ENCODE peak calls at places on chromosomes 11 and 22, in ten cellular contexts. I is activated CD4-positive, alpha-beta T cell treated with anti-CD3 and anti-CD28 coated beads for 4 hours; E is AG10803; Q is NCI-H510A treated with DMSO at 0.1 percent for 48 hours; B is NCI-H1694 treated with DMSO at 0.1 percent for 48 hours; K is H9; O is substantia nigra; U is mammary epithelial cell; Y is posterior cingulate gyrus; H is stimulated activated CD4-positive, alpha-beta T cell treated with anti-CD3 and anti-CD28 coated beads, Interleukin-1b, Interleukin-23, amount 100 ng/mL, for 4 hours. X is an unnamed sample.

GRCh38 chr11:71448257-71449161 is at the start of gene DHCR7:
- DNase-seq in O (peak), Q (peak), K (peak), H (peak), E (peak), B (peak), Y (peak), I (peak), U (peak), X (peak)

GRCh38 chr22:40449676-40450035 is 79.3 kb downstream of the SGSM3 start:
- DNase-seq in E (peak), K (no peak), U (peak), Y (no peak), B (peak), Q (no peak), H (no peak), O (no peak), I (no peak), X (no peak)

GRCh38 chr22:44437493-44438015 is 60.5 kb downstream of the RTL6 start:
- DNase-seq in B (no peak), H (no peak), O (no peak), U (no peak), I (no peak), Q (no peak), K (no peak), Y (no peak), E (peak), X (no peak)

GRCh38 chr11:105040703-105041102 is 4.4 kb downstream of the CARD16 start:
- DNase-seq in Y (no peak), H (no peak), E (no peak), U (no peak), K (no peak), Q (no peak), I (no peak), O (no peak), B (no peak), X (no peak)

GRCh38 chr11:121066623-121067022 is 34.4 kb upstream of the TECTA start:
- DNase-seq in Y (no peak), U (no peak), B (no peak), H (no peak), E (no peak), O (no peak), I (no peak), Q (no peak), K (no peak), X (no peak)

GRCh38 chr11:117855452-117855851 is 21.0 kb downstream of the FXYD6 start:
- DNase-seq in B (no peak), Q (no peak), E (no peak), I (no peak), Y (no peak), O (no peak), U (no peak), H (no peak), K (peak), X (peak)

GRCh38 chr22:23804781-23805291 is 18.1 kb downstream of the SMARCB1 start:
- DNase-seq in E (no peak), B (no peak), Y (no peak), Q (no peak), K (no peak), I (no peak), H (no peak), U (no peak), O (no peak), X (peak)

GRCh38 chr11:82631722-82632630 is 101.7 kb downstream of the FAM181B start:
- DNase-seq in E (no peak), I (no peak), O (no peak), Y (no peak), K (no peak), U (peak), B (no peak), H (no peak), Q (no peak), X (no peak)

GRCh38 chr11:46894506-46894905 is 23.8 kb downstream of the LRP4 start:
- DNase-seq in O (no peak), E (no peak), U (no peak), Y (no peak), I (no peak), B (no peak), H (no peak), K (no peak), Q (peak), X (no peak)

GRCh38 chr22:29003975-29004646 is 57.5 kb downstream of the C22orf31 start:
- DNase-seq in O (no peak), I (no peak), U (peak), Y (no peak), Q (peak), K (peak), E (no peak), H (no peak), B (no peak), X (no peak)

GRCh38 chr11:19447150-19447566 is 206.4 kb upstream of the E2F8 start:
- DNase-seq in Y (no peak), B (no peak), K (no peak), O (no peak), H (no peak), I (no peak), Q (no peak), E (peak), U (peak), X (no peak)

GRCh38 chr11:12205330-12205729 is 94.9 kb downstream of the MICAL2 start:
- DNase-seq in H (no peak), Q (no peak), I (no peak), E (peak), U (no peak), K (no peak), O (no peak), B (no peak), Y (no peak), X (no peak)

GRCh38 chr11:86954288-86955110 is 696 bp downstream of the FZD4 start:
- DNase-seq in I (no peak), H (no peak), K (peak), Q (no peak), E (no peak), O (no peak), B (no peak), U (peak), Y (peak), X (peak)

GRCh38 chr22:23248583-23248982 is 68.3 kb downstream of the BCR start:
- DNase-seq in I (no peak), U (peak), Q (peak), E (peak), O (no peak), Y (no peak), H (no peak), K (peak), B (no peak), X (no peak)

GRCh38 chr11:120881591-120881990 is 142.3 kb upstream of the TBCEL start:
- DNase-seq in U (no peak), Q (no peak), B (no peak), O (no peak), H (no peak), I (no peak), Y (no peak), E (no peak), K (no peak), X (no peak)

GRCh38 chr11:35257287-35257686 is 118.3 kb downstream of the CD44 start:
- DNase-seq in B (no peak), O (no peak), K (no peak), E (no peak), Q (no peak), I (no peak), Y (no peak), H (no peak), U (no peak), X (no peak)

GRCh38 chr11:6531267-6531752 is 34.2 kb downstream of the DNHD1 start:
- DNase-seq in U (peak), I (no peak), H (no peak), K (no peak), E (peak), B (peak), Y (no peak), Q (peak), O (no peak), X (no peak)

GRCh38 chr11:94638902-94639373 is 71.8 kb downstream of the PIWIL4 start:
- DNase-seq in E (no peak), I (no peak), U (peak), H (no peak), Y (peak), Q (no peak), B (no peak), K (no peak), O (no peak), X (no peak)

GRCh38 chr11:70029115-70029830 is 48.8 kb upstream of the ANO1 start:
- DNase-seq in H (no peak), B (no peak), O (no peak), E (no peak), K (peak), I (no peak), U (no peak), Y (no peak), Q (no peak), X (no peak)

GRCh38 chr22:44316393-44317162 is 3.8 kb upstream of the SHISAL1 start:
- DNase-seq in Q (no peak), E (peak), B (peak), O (no peak), Y (peak), H (no peak), K (no peak), I (no peak), U (no peak), X (no peak)

GRCh38 chr11:12280838-12281565 is 96.4 kb upstream of the PARVA start:
- DNase-seq in I (peak), H (no peak), Y (no peak), O (no peak), K (peak), Q (no peak), E (no peak), B (no peak), U (no peak), X (no peak)

GRCh38 chr22:44188316-44188715 is 7.6 kb downstream of the PARVG start:
- DNase-seq in H (no peak), U (no peak), O (no peak), K (no peak), I (no peak), Q (no peak), E (no peak), B (no peak), Y (no peak), X (no peak)

GRCh38 chr22:21876486-21877176 is 9.2 kb upstream of the MAPK1 start:
- DNase-seq in O (no peak), Y (no peak), Q (no peak), H (no peak), E (peak), U (peak), K (no peak), I (no peak), B (no peak), X (no peak)

GRCh38 chr22:49004484-49005399 is 822.9 kb downstream of the BRD1 start:
- DNase-seq in B (no peak), Y (no peak), U (no peak), O (no peak), E (no peak), I (no peak), K (peak), Q (no peak), H (no peak), X (no peak)

GRCh38 chr11:57336111-57336666 is 497 bp upstream of the SSRP1 start:
- DNase-seq in E (no peak), Y (no peak), H (no peak), Q (no peak), O (no peak), I (no peak), K (no peak), U (no peak), B (no peak), X (peak)

GRCh38 chr11:127226376-127226775 is 225.8 kb upstream of the KIRREL3 start:
- DNase-seq in B (no peak), U (no peak), E (no peak), H (no peak), I (no peak), O (no peak), Q (no peak), K (no peak), Y (no peak), X (no peak)

GRCh38 chr11:119218141-119218878 is 12.2 kb downstream of the CBL start:
- DNase-seq in E (peak), I (peak), Q (no peak), U (peak), H (no peak), Y (no peak), B (no peak), K (no peak), O (no peak), X (no peak)

GRCh38 chr11:108872781-108873291 is 208.0 kb downstream of the DDX10 start:
- DNase-seq in U (peak), E (no peak), I (no peak), Y (no peak), B (no peak), Q (no peak), H (no peak), O (no peak), K (no peak), X (no peak)

GRCh38 chr11:56663386-56663785 is at the start of gene OR5AR1:
- DNase-seq in Q (no peak), Y (no peak), H (no peak), U (no peak), E (no peak), K (no peak), B (no peak), I (no peak), O (no peak), X (no peak)

GRCh38 chr22:17540481-17540880 is 22.8 kb upstream of the SLC25A18 start:
- DNase-seq in Y (no peak), B (no peak), E (no peak), K (peak), O (no peak), Q (no peak), I (no peak), H (no peak), U (no peak), X (no peak)

GRCh38 chr11:42012261-42012660 is 552.8 kb upstream of the LRRC4C start:
- DNase-seq in Q (no peak), K (no peak), B (no peak), O (no peak), Y (no peak), E (no peak), H (no peak), U (no peak), I (no peak), X (no peak)

GRCh38 chr11:22466809-22467208 is 128.6 kb downstream of the SLC17A6 start:
- DNase-seq in O (no peak), Y (no peak), Q (no peak), E (peak), H (no peak), B (no peak), U (peak), I (no peak), K (no peak), X (no peak)

GRCh38 chr11:129613076-129613475 is 202.6 kb upstream of the TMEM45B start:
- DNase-seq in Y (no peak), Q (no peak), O (no peak), B (no peak), I (no peak), E (no peak), U (no peak), K (no peak), H (no peak), X (no peak)

GRCh38 chr11:1858576-1858975 is 5.7 kb downstream of the LSP1 start:
- DNase-seq in I (no peak), O (no peak), K (no peak), Q (no peak), E (no peak), B (no peak), U (no peak), Y (no peak), H (no peak), X (no peak)

GRCh38 chr22:17753401-17753989 is 20.8 kb downstream of the BID start:
- DNase-seq in K (no peak), E (no peak), B (no peak), H (no peak), U (peak), O (no peak), I (no peak), Y (no peak), Q (no peak), X (peak)

GRCh38 chr11:102955624-102956023 is at the start of gene MMP13:
- DNase-seq in O (no peak), U (peak), Q (peak), K (no peak), E (no peak), Y (no peak), H (no peak), B (no peak), I (no peak), X (no peak)

GRCh38 chr11:18698341-18699268 is at the start of gene TMEM86A:
- DNase-seq in H (peak), E (peak), B (peak), Q (peak), O (peak), U (peak), I (peak), Y (peak), K (peak), X (peak)

GRCh38 chr11:11569936-11570491 is 51.8 kb downstream of the GALNT18 start:
- DNase-seq in B (no peak), E (no peak), U (peak), H (no peak), I (no peak), O (no peak), K (no peak), Q (no peak), Y (peak), X (peak)

X was measured in ovary.